ENCODE peak calls at places on chromosomes 6 and 20, in eight cellular contexts. One of them, this sample, is unnamed.

GRCh38 chr6:134908906-134909516 is 40.9 kb downstream of the ALDH8A1 start:
- DNase-seq in BJ: peak; percentile 98
- DNase-seq in right lobe of liver: peak; percentile 58
- DNase-seq in mucosa of descending colon: peak; percentile 26
- DNase-seq in GM12865: no peak
- DNase-seq in left ventricle myocardium inferior: peak; percentile 53
- DNase-seq in astrocyte of the cerebellum: peak; percentile 87
- DNase-seq in K562: no peak
- DNase-seq in this sample: peak; percentile 81

GRCh38 chr6:43934803-43935602 is 165.0 kb downstream of the VEGFA start:
- DNase-seq in BJ: no peak
- DNase-seq in right lobe of liver: peak; percentile 64
- DNase-seq in mucosa of descending colon: no peak
- DNase-seq in GM12865: no peak
- DNase-seq in left ventricle myocardium inferior: no peak
- DNase-seq in astrocyte of the cerebellum: no peak
- DNase-seq in K562: no peak
- DNase-seq in this sample: no peak

GRCh38 chr20:58194176-58194796 is 34.2 kb downstream of the ANKRD60 start:
- DNase-seq in BJ: no peak
- DNase-seq in right lobe of liver: no peak
- DNase-seq in mucosa of descending colon: no peak
- DNase-seq in GM12865: no peak
- DNase-seq in left ventricle myocardium inferior: no peak
- DNase-seq in astrocyte of the cerebellum: no peak
- DNase-seq in K562: no peak
- DNase-seq in this sample: no peak

GRCh38 chr20:44495802-44496481 is 20.3 kb downstream of the TTPAL start:
- DNase-seq in BJ: peak; percentile 99
- DNase-seq in right lobe of liver: no peak
- DNase-seq in mucosa of descending colon: no peak
- DNase-seq in GM12865: peak; percentile 71
- DNase-seq in left ventricle myocardium inferior: no peak
- DNase-seq in astrocyte of the cerebellum: peak; percentile 68
- DNase-seq in K562: no peak
- DNase-seq in this sample: peak; percentile 51

GRCh38 chr20:36848078-36848660 is 27.8 kb upstream of the TLDC2 start:
- DNase-seq in BJ: peak; percentile 70
- DNase-seq in right lobe of liver: no peak
- DNase-seq in mucosa of descending colon: peak; percentile 44
- DNase-seq in GM12865: no peak
- DNase-seq in left ventricle myocardium inferior: peak; percentile 57
- DNase-seq in astrocyte of the cerebellum: peak; percentile 59
- DNase-seq in K562: no peak
- DNase-seq in this sample: no peak

GRCh38 chr20:46636981-46637860 is 14.0 kb downstream of the SLC13A3 start:
- DNase-seq in BJ: no peak
- DNase-seq in right lobe of liver: no peak
- DNase-seq in mucosa of descending colon: no peak
- DNase-seq in GM12865: no peak
- DNase-seq in left ventricle myocardium inferior: no peak
- DNase-seq in astrocyte of the cerebellum: no peak
- DNase-seq in K562: no peak
- DNase-seq in this sample: no peak

GRCh38 chr6:159978291-159979135 is 9.6 kb downstream of the IGF2R start:
- DNase-seq in BJ: no peak
- DNase-seq in right lobe of liver: no peak
- DNase-seq in mucosa of descending colon: no peak
- DNase-seq in GM12865: peak; percentile 81
- DNase-seq in left ventricle myocardium inferior: no peak
- DNase-seq in astrocyte of the cerebellum: no peak
- DNase-seq in K562: no peak
- DNase-seq in this sample: no peak

GRCh38 chr6:157961829-157962228 is 19.8 kb upstream of the SYNJ2 start:
- DNase-seq in BJ: no peak
- DNase-seq in right lobe of liver: no peak
- DNase-seq in mucosa of descending colon: no peak
- DNase-seq in GM12865: no peak
- DNase-seq in left ventricle myocardium inferior: no peak
- DNase-seq in astrocyte of the cerebellum: no peak
- DNase-seq in K562: no peak
- DNase-seq in this sample: no peak

GRCh38 chr6:34288581-34288980 is 39.8 kb upstream of the SMIM29 start:
- DNase-seq in BJ: no peak
- DNase-seq in right lobe of liver: no peak
- DNase-seq in mucosa of descending colon: no peak
- DNase-seq in GM12865: peak; percentile 71
- DNase-seq in left ventricle myocardium inferior: no peak
- DNase-seq in astrocyte of the cerebellum: no peak
- DNase-seq in K562: no peak
- DNase-seq in this sample: no peak

GRCh38 chr6:121499666-121500065 is 64.2 kb downstream of the GJA1 start:
- DNase-seq in BJ: no peak
- DNase-seq in right lobe of liver: no peak
- DNase-seq in mucosa of descending colon: no peak
- DNase-seq in GM12865: no peak
- DNase-seq in left ventricle myocardium inferior: no peak
- DNase-seq in astrocyte of the cerebellum: no peak
- DNase-seq in K562: no peak
- DNase-seq in this sample: no peak

GRCh38 chr20:25399038-25399430 is 8.4 kb upstream of the ABHD12 start:
- DNase-seq in BJ: peak; percentile 26
- DNase-seq in right lobe of liver: no peak
- DNase-seq in mucosa of descending colon: peak; percentile 65
- DNase-seq in GM12865: peak; percentile 66
- DNase-seq in left ventricle myocardium inferior: no peak
- DNase-seq in astrocyte of the cerebellum: peak; percentile 66
- DNase-seq in K562: peak; percentile 23
- DNase-seq in this sample: peak; percentile 43

DNA sequence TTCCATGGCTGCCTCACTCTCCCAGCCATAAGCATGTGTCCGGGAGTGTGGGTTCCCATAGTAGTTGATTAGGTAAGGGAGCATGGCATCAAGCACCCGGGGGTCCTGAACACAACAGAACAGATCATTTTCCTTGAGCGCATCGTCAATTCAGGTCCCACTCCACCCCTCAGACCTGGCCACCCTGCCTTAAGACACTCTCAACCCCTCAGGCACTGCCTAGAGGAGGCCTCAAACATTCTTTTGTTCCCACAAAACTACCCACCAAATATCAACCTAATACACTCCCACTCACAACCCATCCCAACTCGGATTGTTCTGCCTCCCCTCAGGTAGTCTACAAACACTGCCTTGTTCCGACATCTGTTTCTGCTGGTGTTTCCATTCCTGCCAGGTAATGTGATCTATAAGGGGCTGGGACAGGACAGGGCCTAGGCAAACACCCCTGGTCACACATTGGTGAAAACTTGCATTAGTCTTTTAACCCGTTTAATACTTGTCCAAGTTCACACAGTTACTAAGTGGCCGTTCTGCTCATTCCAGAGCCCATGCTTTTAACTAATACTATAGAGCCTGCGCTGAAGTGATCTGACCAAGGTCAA is 1.4 kb downstream of the NFS1 start:
- DNase-seq in BJ: no peak
- DNase-seq in right lobe of liver: no peak
- DNase-seq in mucosa of descending colon: no peak
- DNase-seq in GM12865: no peak
- DNase-seq in left ventricle myocardium inferior: no peak
- DNase-seq in astrocyte of the cerebellum: no peak
- DNase-seq in K562: no peak
- DNase-seq in this sample: no peak
- H3K4me3 ChIP-seq in BJ: no peak overlapping the region
- H3K4me3 ChIP-seq in right lobe of liver: peak overlapping the region; percentile 95
- H3K4me3 ChIP-seq in mucosa of descending colon: no peak overlapping the region
- H3K4me3 ChIP-seq in GM12865: peak overlapping the region; percentile 99
- H3K4me3 ChIP-seq in left ventricle myocardium inferior: peak overlapping the region; percentile 88
- H3K4me3 ChIP-seq in astrocyte of the cerebellum: peak overlapping the region; percentile 98
- H3K4me3 ChIP-seq in K562: peak overlapping the region; percentile 96
- H3K4me3 ChIP-seq in this sample: peak overlapping the region; percentile 94

GRCh38 chr6:7114744-7115451 is 7.1 kb downstream of the RREB1 start:
- DNase-seq in BJ: no peak
- DNase-seq in right lobe of liver: no peak
- DNase-seq in mucosa of descending colon: no peak
- DNase-seq in GM12865: no peak
- DNase-seq in left ventricle myocardium inferior: no peak
- DNase-seq in astrocyte of the cerebellum: no peak
- DNase-seq in K562: no peak
- DNase-seq in this sample: no peak
- TF ChIP-seq CTCF in BJ: no peak
- TF ChIP-seq CTCF in right lobe of liver: no peak
- TF ChIP-seq CTCF in mucosa of descending colon: no peak
- TF ChIP-seq CTCF in GM12865: no peak
- TF ChIP-seq CTCF in left ventricle myocardium inferior: no peak
- TF ChIP-seq CTCF in astrocyte of the cerebellum: no peak
- TF ChIP-seq CTCF in K562: no peak
- TF ChIP-seq CTCF in this sample: no peak

GRCh38 chr6:32108727-32109113 is 418 bp downstream of the TNXB start:
- DNase-seq in BJ: no peak
- DNase-seq in right lobe of liver: no peak
- DNase-seq in mucosa of descending colon: no peak
- DNase-seq in GM12865: no peak
- DNase-seq in left ventricle myocardium inferior: no peak
- DNase-seq in astrocyte of the cerebellum: no peak
- DNase-seq in K562: no peak
- DNase-seq in this sample: no peak
- H3K4me3 ChIP-seq in BJ: no peak overlapping the region
- H3K4me3 ChIP-seq in right lobe of liver: peak overlapping the region; percentile 1
- H3K4me3 ChIP-seq in mucosa of descending colon: no peak overlapping the region
- H3K4me3 ChIP-seq in GM12865: no peak overlapping the region
- H3K4me3 ChIP-seq in left ventricle myocardium inferior: peak overlapping the region; percentile 70
- H3K4me3 ChIP-seq in astrocyte of the cerebellum: no peak overlapping the region
- H3K4me3 ChIP-seq in K562: no peak overlapping the region
- H3K4me3 ChIP-seq in this sample: no peak overlapping the region

DNA sequence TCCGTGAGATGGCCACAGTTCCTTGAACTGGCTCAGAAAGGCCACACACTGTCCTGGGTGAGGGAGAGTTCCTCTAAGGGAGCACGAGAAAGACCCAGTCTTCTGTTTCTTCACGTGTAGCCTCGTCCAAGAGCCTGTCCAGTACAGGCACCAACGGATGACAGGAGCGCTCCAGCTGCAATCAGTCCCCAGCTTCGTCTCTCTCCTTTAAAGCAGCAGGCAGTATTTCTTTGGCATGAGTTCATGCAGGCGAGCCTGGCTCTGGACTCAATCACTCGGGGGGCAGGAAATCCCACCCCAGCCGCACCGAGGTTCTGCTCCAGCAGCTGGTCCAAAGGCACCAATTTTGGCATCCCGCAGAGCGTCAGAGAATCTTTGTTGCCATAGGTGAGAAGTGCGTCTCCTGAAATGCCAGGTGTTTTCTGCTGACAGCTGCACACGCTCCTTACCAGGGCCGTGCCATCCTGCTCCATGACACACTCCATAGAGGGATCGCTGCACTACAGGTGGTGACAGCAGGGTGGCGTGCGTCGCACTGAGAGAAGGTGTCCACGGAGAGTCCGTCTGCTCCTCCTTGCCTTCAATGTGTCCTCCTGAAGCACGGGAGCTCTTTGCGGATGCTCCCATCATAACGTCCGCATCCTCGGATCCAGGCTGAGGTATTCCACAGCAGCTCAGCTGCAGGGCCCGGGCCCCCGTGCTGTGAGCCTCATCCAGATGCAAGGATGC is 59.6 kb upstream of the AFDN start:
- DNase-seq in BJ: no peak
- DNase-seq in right lobe of liver: no peak
- DNase-seq in mucosa of descending colon: no peak
- DNase-seq in GM12865: no peak
- DNase-seq in left ventricle myocardium inferior: no peak
- DNase-seq in astrocyte of the cerebellum: no peak
- DNase-seq in K562: peak; percentile 71
- DNase-seq in this sample: no peak
- TF ChIP-seq CTCF in BJ: no peak
- TF ChIP-seq CTCF in right lobe of liver: no peak
- TF ChIP-seq CTCF in mucosa of descending colon: no peak
- TF ChIP-seq CTCF in GM12865: no peak
- TF ChIP-seq CTCF in left ventricle myocardium inferior: peak; percentile 52
- TF ChIP-seq CTCF in astrocyte of the cerebellum: no peak
- TF ChIP-seq CTCF in K562: peak; percentile 77
- TF ChIP-seq CTCF in this sample: no peak

GRCh38 chr6:136754820-136755219 is 37.5 kb downstream of the MAP3K5 start:
- DNase-seq in BJ: no peak
- DNase-seq in right lobe of liver: no peak
- DNase-seq in mucosa of descending colon: no peak
- DNase-seq in GM12865: no peak
- DNase-seq in left ventricle myocardium inferior: no peak
- DNase-seq in astrocyte of the cerebellum: no peak
- DNase-seq in K562: peak; percentile 69
- DNase-seq in this sample: no peak
- H3K4me3 ChIP-seq in BJ: no peak overlapping the region
- H3K4me3 ChIP-seq in right lobe of liver: no peak overlapping the region
- H3K4me3 ChIP-seq in mucosa of descending colon: no peak overlapping the region
- H3K4me3 ChIP-seq in GM12865: no peak overlapping the region
- H3K4me3 ChIP-seq in left ventricle myocardium inferior: no peak overlapping the region
- H3K4me3 ChIP-seq in astrocyte of the cerebellum: no peak overlapping the region
- H3K4me3 ChIP-seq in K562: no peak overlapping the region
- H3K4me3 ChIP-seq in this sample: no peak overlapping the region

DNA sequence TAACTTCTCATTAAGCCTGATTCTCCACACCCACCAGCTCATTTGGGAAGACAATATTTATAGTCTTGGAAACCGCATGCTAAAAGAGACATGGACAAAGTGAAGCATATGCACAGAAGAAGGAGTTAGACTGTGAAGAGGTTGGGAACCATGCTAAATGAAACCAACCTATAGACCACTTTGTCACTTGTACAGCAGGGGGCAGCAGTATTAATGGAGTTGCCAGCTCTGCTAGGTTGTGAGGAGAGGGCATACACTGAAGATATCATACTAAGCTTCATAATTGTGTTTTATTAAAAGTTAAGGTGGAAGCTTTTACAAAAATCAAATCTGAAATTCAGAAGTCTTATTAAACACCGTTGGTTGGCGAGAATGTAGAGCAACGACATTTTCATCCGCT is 38.3 kb upstream of the HMGCLL1 start:
- DNase-seq in BJ: no peak
- DNase-seq in right lobe of liver: no peak
- DNase-seq in mucosa of descending colon: peak; percentile 51
- DNase-seq in GM12865: peak; percentile 57
- DNase-seq in left ventricle myocardium inferior: no peak
- DNase-seq in astrocyte of the cerebellum: peak; percentile 9
- DNase-seq in K562: no peak
- DNase-seq in this sample: no peak
- TF ChIP-seq CTCF in BJ: peak; percentile 71
- TF ChIP-seq CTCF in right lobe of liver: peak; percentile 14
- TF ChIP-seq CTCF in mucosa of descending colon: no peak
- TF ChIP-seq CTCF in GM12865: peak; percentile 47
- TF ChIP-seq CTCF in left ventricle myocardium inferior: peak; percentile 52
- TF ChIP-seq CTCF in astrocyte of the cerebellum: peak; percentile 51
- TF ChIP-seq CTCF in K562: no peak
- TF ChIP-seq CTCF in this sample: peak; percentile 69